ENCODE peak calls at places on chromosomes 11 and 22, in seven cellular contexts. X is sigmoid colon, D is GM06990, N is thoracic aorta, Q is endodermal cell, W is kidney, J is tibial artery. E is an unnamed sample.

GRCh38 chr11:42329930-42330555 is 870.6 kb upstream of the LRRC4C start:
- DNase-seq in W (no peak), N (no peak), X (no peak), Q (no peak), D (no peak), J (no peak), E (no peak)

GRCh38 chr22:24118689-24119384 is 62.5 kb upstream of the SUSD2 start:
- DNase-seq in J (no peak), Q (no peak), D (no peak), N (peak), W (no peak), X (no peak), E (no peak)

GRCh38 chr11:37370817-37371216 is 772.8 kb upstream of the RAG2 start:
- DNase-seq in W (no peak), D (no peak), Q (no peak), X (no peak), N (no peak), J (no peak), E (no peak)

GRCh38 chr11:6405837-6406236 is 13.1 kb downstream of the APBB1 start:
- DNase-seq in Q (no peak), X (no peak), D (no peak), N (no peak), J (no peak), W (no peak), E (no peak)

GRCh38 chr22:27726726-27727449 is 74.7 kb downstream of the MN1 start:
- DNase-seq in X (peak), W (peak), D (no peak), J (peak), Q (peak), N (no peak), E (no peak)

GRCh38 chr11:67289651-67290479 is 762 bp downstream of the ANKRD13D start:
- DNase-seq in W (peak), X (peak), D (peak), N (no peak), J (no peak), Q (peak), E (no peak)

GRCh38 chr11:74570266-74571061 is 21.9 kb upstream of the POLD3 start:
- DNase-seq in J (no peak), Q (peak), W (no peak), N (no peak), D (no peak), X (no peak), E (peak)

GRCh38 chr11:114709960-114710359 is 31.6 kb downstream of the NXPE2 start:
- DNase-seq in X (no peak), Q (no peak), D (no peak), J (no peak), N (no peak), W (no peak), E (no peak)

GRCh38 chr11:73907191-73907590 is 30.4 kb downstream of the PAAF1 start:
- DNase-seq in Q (peak), D (no peak), X (no peak), W (no peak), J (no peak), N (no peak), E (no peak)

GRCh38 chr11:60748225-60748624 is 8.4 kb upstream of the MS4A15 start:
- DNase-seq in N (no peak), X (no peak), W (no peak), D (no peak), J (no peak), Q (no peak), E (no peak)

GRCh38 chr11:131311746-131312145 is 58.7 kb upstream of the NTM start:
- DNase-seq in Q (no peak), J (no peak), D (no peak), W (no peak), X (no peak), N (no peak), E (no peak)

GRCh38 chr22:32103648-32104326 is 55.3 kb downstream of the C22orf42 start:
- DNase-seq in J (no peak), N (no peak), Q (no peak), D (no peak), X (no peak), W (no peak), E (no peak)
- TF ChIP-seq CTCF in J (no peak), N (no peak), Q (peak), D (peak), X (no peak), W (no peak), E (peak)

GRCh38 chr11:14643697-14644395 is at the start of gene PDE3B:
- DNase-seq in X (peak), N (peak), W (peak), Q (peak), D (peak), J (peak), E (peak)
- TF ChIP-seq CTCF in X (no peak), N (no peak), W (no peak), Q (no peak), D (no peak), J (no peak), E (no peak)

DNA sequence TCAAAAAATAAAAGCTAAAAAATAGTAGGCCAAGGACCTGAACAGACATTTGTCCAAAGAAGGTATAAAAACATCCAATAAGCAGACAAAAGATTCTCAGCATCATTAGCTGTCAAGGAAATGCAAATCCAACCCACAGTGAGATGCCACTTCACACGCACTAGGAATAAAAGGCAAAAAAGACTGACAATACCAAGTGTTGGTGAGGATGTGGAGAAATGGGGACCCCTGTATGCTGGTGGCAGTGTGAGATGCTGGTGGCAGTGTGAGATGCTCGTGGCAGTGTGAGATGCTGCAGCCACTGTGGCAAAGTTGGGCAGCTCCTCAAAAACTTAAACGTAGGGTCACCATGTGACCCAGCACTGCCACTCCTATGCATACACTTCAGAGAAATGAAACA is 38.0 kb downstream of the WNT7B start:
- DNase-seq in D (no peak), N (no peak), J (no peak), W (no peak), X (no peak), Q (no peak), E (no peak)
- TF ChIP-seq CTCF in D (no peak), N (no peak), J (no peak), W (no peak), X (no peak), Q (no peak), E (no peak)

GRCh38 chr11:134252539-134253188 is 488 bp downstream of the THYN1 start:
- DNase-seq in D (no peak), J (peak), X (no peak), N (no peak), Q (peak), W (no peak), E (peak)

GRCh38 chr11:134257101-134257500 is 3.7 kb downstream of the ACAD8 start:
- DNase-seq in J (no peak), N (no peak), W (no peak), X (no peak), Q (no peak), D (no peak), E (no peak)

GRCh38 chr11:134250675-134251074 is 2.5 kb downstream of the THYN1 start:
- DNase-seq in Q (no peak), D (no peak), N (no peak), W (no peak), X (no peak), J (no peak), E (no peak)

GRCh38 chr11:134254433-134254832 is 1.1 kb downstream of the ACAD8 start:
- DNase-seq in J (no peak), Q (no peak), D (no peak), X (no peak), N (no peak), W (no peak), E (no peak)

DNA sequence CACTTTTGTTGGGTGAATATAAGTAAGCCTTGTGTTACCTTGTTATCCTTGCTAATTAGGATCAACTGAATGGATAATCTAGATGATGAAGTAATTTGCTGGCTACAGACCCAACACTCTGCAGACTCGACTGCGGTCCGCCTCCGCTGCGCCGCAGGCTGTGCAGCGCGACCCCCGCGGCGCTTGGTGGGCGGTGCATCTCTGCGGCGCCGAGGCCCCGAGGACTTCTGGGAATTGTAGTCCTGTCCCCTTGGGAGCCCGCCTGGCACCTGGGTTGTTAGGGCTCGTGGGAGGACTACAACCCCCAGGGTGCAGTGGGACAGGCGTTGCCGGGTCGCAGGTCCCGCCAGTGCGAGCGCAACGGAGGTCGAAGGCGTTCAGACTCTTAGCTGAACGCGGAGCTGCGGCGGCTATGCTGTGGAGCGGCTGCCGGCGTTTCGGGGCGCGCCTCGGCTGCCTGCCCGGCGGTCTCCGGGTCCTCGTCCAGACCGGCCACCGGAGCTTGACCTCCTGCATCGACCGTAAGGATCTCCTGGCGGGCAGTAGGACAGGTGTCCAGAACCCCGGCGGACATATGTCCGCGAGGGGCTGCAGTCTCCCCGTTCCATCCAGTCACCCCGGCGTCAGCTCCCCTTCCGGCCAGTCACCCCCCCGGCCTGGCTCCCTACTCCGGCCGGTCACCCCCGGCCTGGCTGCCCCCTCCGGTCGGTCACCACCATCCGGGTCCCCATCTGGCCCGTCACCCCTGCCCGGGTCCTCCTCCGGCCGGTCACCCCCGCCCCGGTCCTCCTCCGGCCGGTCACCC is at the start of the genes ACAD8 and THYN1:
- DNase-seq in D (peak), Q (peak), X (peak), J (peak), N (peak), W (peak), E (peak)
- TF ChIP-seq CTCF in D (peak), Q (no peak), X (peak), J (peak), N (peak), W (no peak), E (no peak)

GRCh38 chr11:95140397-95141030 is 50.9 kb downstream of the ENDOD1 start:
- DNase-seq in N (no peak), W (no peak), J (no peak), X (no peak), D (no peak), Q (no peak), E (no peak)

GRCh38 chr11:95135155-95135554 is 45.5 kb downstream of the ENDOD1 start:
- DNase-seq in J (no peak), Q (no peak), W (no peak), N (no peak), D (no peak), X (no peak), E (no peak)

GRCh38 chr11:95135880-95136279 is 46.2 kb downstream of the ENDOD1 start:
- DNase-seq in N (no peak), X (no peak), Q (no peak), J (no peak), D (no peak), W (no peak), E (no peak)

GRCh38 chr11:95137299-95137698 is 47.7 kb downstream of the ENDOD1 start:
- DNase-seq in J (no peak), X (no peak), N (no peak), Q (no peak), W (no peak), D (no peak), E (no peak)

DNA sequence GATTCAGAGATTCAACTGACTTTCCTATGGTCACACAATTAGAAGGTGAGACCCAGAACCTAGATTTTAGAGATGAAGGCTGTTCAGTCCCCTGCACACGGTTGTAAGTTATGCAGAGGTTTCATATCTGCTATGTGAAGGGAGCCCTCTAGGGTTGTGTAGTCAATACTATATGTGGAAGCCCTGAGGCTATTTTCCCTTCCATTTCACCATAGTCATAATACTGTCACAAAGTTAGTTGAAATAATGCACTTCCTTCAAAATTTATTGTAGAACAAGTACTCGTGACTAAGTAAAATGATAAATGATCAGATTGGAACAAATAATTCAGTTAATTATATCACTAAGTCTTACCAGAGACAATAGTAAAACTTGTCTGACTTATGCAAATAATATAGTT is 48.8 kb downstream of the ENDOD1 start:
- DNase-seq in X (no peak), J (no peak), W (no peak), D (no peak), N (no peak), Q (no peak), E (peak)
- TF ChIP-seq CTCF in X (no peak), J (peak), W (peak), D (peak), N (no peak), Q (peak), E (peak)

DNA sequence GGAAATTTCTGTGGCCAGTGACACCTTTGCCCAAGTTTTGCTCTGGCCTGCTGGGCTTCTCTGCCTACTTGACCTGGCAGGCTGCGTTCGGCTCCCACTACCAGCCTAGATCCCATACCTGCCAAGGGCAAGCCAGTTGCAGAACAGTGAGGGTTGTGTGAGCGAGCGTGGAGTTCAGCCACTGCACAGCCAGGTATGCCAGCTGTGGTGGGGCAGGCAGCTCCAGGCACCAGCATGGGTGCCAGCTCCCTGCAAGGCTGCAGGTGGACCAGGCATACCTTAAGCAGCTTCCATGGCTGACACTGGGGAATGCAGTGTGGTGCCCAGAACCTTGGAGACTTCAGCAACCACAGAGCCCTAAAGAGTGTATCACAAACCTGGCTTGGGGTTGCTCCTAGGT is 133.5 kb downstream of the LDLRAD3 start:
- DNase-seq in Q (no peak), D (no peak), X (no peak), N (no peak), J (no peak), W (no peak), E (no peak)
- TF ChIP-seq CTCF in Q (no peak), D (no peak), X (no peak), N (no peak), J (no peak), W (no peak), E (no peak)